ENCODE peak calls at places on chromosomes 1 and 21, in seven cellular contexts. L is cardiac muscle cell; S is upper lobe of right lung; A is uterus; C is HepG2; U is CD4-positive, alpha-beta memory T cell; G is right lobe of liver. K is an unnamed sample.

GRCh38 chr1:178061632-178062031 is 32.3 kb upstream of the RASAL2 start:
- DNase-seq in C (no peak), A (no peak), L (no peak), S (no peak), G (no peak), U (no peak), K (no peak)

GRCh38 chr1:66351913-66352312 is 182.0 kb upstream of the SGIP1 start:
- DNase-seq in L (no peak), A (no peak), G (no peak), C (no peak), U (peak), S (no peak), K (no peak)

GRCh38 chr1:170305777-170306299 is 160.1 kb downstream of the NTMT2 start:
- DNase-seq in C (no peak), S (no peak), U (no peak), L (no peak), A (no peak), G (no peak), K (no peak)

GRCh38 chr1:91201699-91202098 is 179.9 kb upstream of the ZNF644 start:
- DNase-seq in G (no peak), A (no peak), C (no peak), L (no peak), U (no peak), S (no peak), K (no peak)

GRCh38 chr1:75725861-75726361 is 1.4 kb downstream of the ACADM start:
- DNase-seq in S (no peak), L (no peak), C (peak), U (no peak), A (no peak), G (peak), K (no peak)

GRCh38 chr1:10730985-10731384 is 65.5 kb downstream of the CASZ1 start:
- DNase-seq in A (no peak), U (no peak), S (no peak), C (peak), G (no peak), L (no peak), K (no peak)

GRCh38 chr1:198463709-198464108 is 76.8 kb downstream of the ATP6V1G3 start:
- DNase-seq in G (no peak), S (no peak), A (no peak), U (no peak), L (no peak), C (no peak), K (no peak)

GRCh38 chr1:173506437-173506836 is 29.3 kb downstream of the PRDX6 start:
- DNase-seq in S (no peak), U (no peak), A (no peak), G (peak), C (peak), L (no peak), K (no peak)

GRCh38 chr1:19735419-19736127 is 64.1 kb downstream of the TMCO4 start:
- DNase-seq in C (no peak), L (no peak), A (peak), S (peak), G (peak), U (no peak), K (no peak)

GRCh38 chr1:156480411-156481192 is 20.0 kb downstream of the MEF2D start:
- DNase-seq in A (peak), L (peak), C (no peak), U (peak), S (peak), G (peak), K (no peak)

GRCh38 chr1:87949711-87950110 is 621.0 kb downstream of the LMO4 start:
- DNase-seq in L (no peak), C (no peak), G (no peak), S (no peak), U (no peak), A (no peak), K (no peak)

GRCh38 chr1:61536722-61537121 is 188.2 kb downstream of the TM2D1 start:
- DNase-seq in A (no peak), L (no peak), C (no peak), S (no peak), U (no peak), G (no peak), K (no peak)

GRCh38 chr1:22139817-22140216 is 3.1 kb downstream of the WNT4 start:
- DNase-seq in G (no peak), L (no peak), A (no peak), C (no peak), U (no peak), S (no peak), K (no peak)

GRCh38 chr1:226696552-226696951 is 42.5 kb downstream of the ITPKB start:
- DNase-seq in L (no peak), G (no peak), A (no peak), U (no peak), C (no peak), S (no peak), K (no peak)

GRCh38 chr1:226695335-226695900 is 43.7 kb downstream of the ITPKB start:
- DNase-seq in C (no peak), U (no peak), L (no peak), G (no peak), S (no peak), A (no peak), K (no peak)

GRCh38 chr1:226698659-226699058 is 40.4 kb downstream of the ITPKB start:
- DNase-seq in C (no peak), S (no peak), A (no peak), L (no peak), G (no peak), U (no peak), K (no peak)

GRCh38 chr1:226697608-226698544 is 41.2 kb downstream of the ITPKB start:
- DNase-seq in S (no peak), A (no peak), L (no peak), G (no peak), U (no peak), C (no peak), K (no peak)

GRCh38 chr1:226697151-226697575 is 41.9 kb downstream of the ITPKB start:
- DNase-seq in L (no peak), S (no peak), C (no peak), U (peak), A (no peak), G (no peak), K (no peak)
- H3K27ac ChIP-seq in L (no peak), S (no peak), C (no peak), U (peak), A (no peak), G (no peak), K (no peak)

GRCh38 chr1:32772281-32773017 is 44.7 kb downstream of the YARS1 start:
- DNase-seq in S (no peak), U (no peak), G (no peak), A (no peak), L (no peak), C (no peak), K (no peak)
- H3K27ac ChIP-seq in S (no peak), U (no peak), G (no peak), A (no peak), L (no peak), C (no peak), K (no peak)

GRCh38 chr1:216221260-216221700 is 202.0 kb downstream of the USH2A start:
- DNase-seq in S (no peak), L (peak), G (no peak), C (peak), U (no peak), A (no peak), K (peak)
- H3K27ac ChIP-seq in S (no peak), L (no peak), G (no peak), C (no peak), U (no peak), A (no peak), K (peak)

GRCh38 chr1:27135920-27136551 is 18.9 kb downstream of the SLC9A1 start:
- DNase-seq in G (no peak), S (no peak), U (no peak), L (no peak), C (no peak), A (no peak), K (no peak)
- H3K27ac ChIP-seq in G (no peak), S (peak), U (peak), L (no peak), C (no peak), A (no peak), K (no peak)

DNA sequence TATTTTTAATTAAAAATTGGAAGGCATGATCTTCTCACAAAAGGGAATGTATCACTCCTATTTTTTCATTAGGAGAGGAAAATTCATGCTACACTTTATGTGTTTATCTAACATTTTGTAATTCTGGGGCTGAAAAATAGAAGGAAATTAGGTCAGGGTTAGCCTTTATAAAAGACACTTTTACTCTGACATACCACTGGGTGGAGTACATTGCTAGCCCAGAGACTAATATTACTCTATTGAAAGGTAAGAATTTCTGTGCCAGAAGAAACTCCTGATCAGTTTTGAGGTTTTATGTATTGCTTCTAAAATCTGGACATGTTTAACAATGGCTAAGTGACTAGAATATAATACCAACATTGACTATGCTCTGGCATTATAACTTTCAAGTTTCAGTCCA is 724.6 kb downstream of the USP25 start:
- DNase-seq in G (no peak), A (no peak), C (no peak), S (no peak), U (no peak), L (no peak), K (no peak)
- H3K27ac ChIP-seq in G (no peak), A (peak), C (no peak), S (no peak), U (no peak), L (no peak), K (no peak)

DNA sequence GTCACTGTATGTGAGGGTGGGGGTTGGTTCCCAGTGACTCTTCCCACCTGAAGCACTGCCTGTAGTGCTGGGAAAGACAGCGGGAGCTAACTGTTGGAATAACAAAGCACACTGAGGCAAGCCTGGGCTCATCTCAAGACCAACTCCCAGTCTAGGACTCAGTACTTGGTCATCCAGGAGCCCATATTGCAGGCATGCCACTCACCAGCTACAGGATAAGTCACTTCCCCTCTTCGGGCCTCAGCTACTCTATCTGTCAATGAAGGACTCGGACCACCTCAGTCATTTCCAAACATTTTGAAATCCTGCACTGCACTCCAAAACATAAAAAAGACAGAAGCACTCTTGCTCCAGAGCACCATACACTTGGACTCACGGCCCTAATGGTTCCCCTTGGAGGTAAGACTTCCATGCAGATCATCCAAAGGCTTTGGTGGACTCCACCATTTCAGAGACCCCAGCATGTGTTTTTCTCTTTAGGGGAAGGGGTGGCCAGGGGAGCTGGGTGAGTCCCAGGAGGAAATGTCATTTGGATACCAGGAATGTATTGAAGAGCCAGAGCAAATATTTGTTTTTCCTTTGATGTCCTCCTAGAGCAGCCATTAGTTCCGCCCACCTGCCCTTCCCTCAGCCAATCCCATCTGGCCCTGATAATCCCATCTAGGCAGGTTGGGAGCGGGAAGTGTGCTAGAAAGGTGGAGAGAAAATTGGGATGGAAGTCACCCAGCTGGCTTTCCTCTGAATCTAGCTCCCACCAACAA is 3.1 kb downstream of the NUAK2 start:
- DNase-seq in A (no peak), S (no peak), U (no peak), G (peak), L (no peak), C (peak), K (no peak)
- H3K27ac ChIP-seq in A (no peak), S (peak), U (no peak), G (peak), L (no peak), C (peak), K (no peak)

DNA sequence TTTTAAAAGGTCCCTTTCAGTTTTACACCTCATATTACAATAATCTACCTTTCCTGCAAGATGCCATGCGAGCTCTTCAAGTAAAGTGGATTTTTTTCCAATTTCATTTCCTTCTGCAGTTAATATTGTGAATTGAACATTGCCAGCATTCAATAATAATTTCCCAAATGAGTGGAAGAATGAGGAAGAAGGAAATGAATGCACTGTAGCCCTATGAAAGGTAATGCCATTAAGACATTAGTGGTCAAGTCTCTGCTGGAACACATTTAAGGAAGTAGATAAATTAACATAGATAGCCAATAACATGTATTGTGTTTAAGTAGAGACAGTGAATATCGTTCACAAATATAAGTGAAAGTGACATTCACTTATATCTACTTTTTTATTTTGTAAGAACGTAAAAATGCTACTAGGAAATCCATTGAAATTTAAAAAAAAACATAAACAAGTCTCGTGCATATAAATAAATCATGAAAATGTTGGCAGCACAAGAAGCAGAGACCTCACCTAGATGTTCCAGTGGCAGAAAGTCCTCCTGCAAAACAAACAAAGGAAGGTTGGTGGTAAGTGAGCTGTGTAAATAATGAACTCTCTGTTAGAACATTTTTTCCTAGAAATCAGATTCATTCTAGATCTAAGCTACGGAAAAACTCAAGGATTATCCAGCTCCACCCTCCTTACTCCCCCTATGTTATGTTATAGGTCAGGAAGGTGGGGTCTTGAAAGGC is 17.7 kb downstream of the FCRL3 start:
- DNase-seq in S (no peak), C (no peak), G (no peak), L (no peak), U (no peak), A (no peak), K (no peak)
- H3K27ac ChIP-seq in S (no peak), C (no peak), G (no peak), L (no peak), U (no peak), A (no peak), K (no peak)